ENCODE peak calls at places on chromosomes 6 and 20, in six cellular contexts. O is ascending aorta; V is CD8-positive, alpha-beta memory T cell; Z is hepatocyte; N is left ventricle myocardium inferior; G is esophagus squamous epithelium. F is an unnamed sample. For H3K4me1, the result is how much of the 10 kb centered on the place peaks cover.

GRCh38 chr20:871436-871835 is 37.9 kb downstream of the FAM110A start:
- DNase-seq in O (no peak), V (no peak), Z (no peak), N (no peak), G (no peak), F (no peak)

GRCh38 chr20:5715068-5715841 is 34.9 kb upstream of the SHLD1 start:
- DNase-seq in O (no peak), V (no peak), Z (no peak), N (no peak), G (no peak), F (no peak)

GRCh38 chr20:31496761-31497295 is 17.4 kb upstream of the HM13 start:
- DNase-seq in O (peak), V (no peak), Z (peak), N (peak), G (no peak), F (peak)

GRCh38 chr20:24960302-24960801 is 11.3 kb downstream of the CST7 start:
- DNase-seq in O (peak), V (no peak), Z (no peak), N (no peak), G (no peak), F (no peak)

GRCh38 chr6:107386904-107387303 is 72.5 kb downstream of the PDSS2 start:
- DNase-seq in O (no peak), V (no peak), Z (no peak), N (no peak), G (no peak), F (no peak)

GRCh38 chr6:77626431-77626830 is 26.4 kb upstream of the MEI4 start:
- DNase-seq in O (no peak), V (no peak), Z (no peak), N (no peak), G (no peak), F (no peak)

GRCh38 chr6:27296106-27296783 is 15.8 kb downstream of the POM121L2 start:
- DNase-seq in O (no peak), V (no peak), Z (peak), N (no peak), G (no peak), F (no peak)

GRCh38 chr20:45041464-45042337 is 59.2 kb downstream of the KCNS1 start:
- DNase-seq in O (no peak), V (no peak), Z (peak), N (no peak), G (no peak), F (no peak)

GRCh38 chr6:67358241-67358640 is 1276.8 kb upstream of the ADGRB3 start:
- DNase-seq in O (no peak), V (no peak), Z (no peak), N (no peak), G (no peak), F (no peak)

GRCh38 chr6:158219229-158219628 is 51.1 kb downstream of the GTF2H5 start:
- DNase-seq in O (no peak), V (no peak), Z (peak), N (no peak), G (no peak), F (no peak)

GRCh38 chr6:12318749-12319148 is 28.6 kb downstream of the EDN1 start:
- DNase-seq in O (no peak), V (no peak), Z (no peak), N (no peak), G (no peak), F (no peak)

GRCh38 chr6:128114164-128114563 is 213.3 kb upstream of the THEMIS start:
- DNase-seq in O (no peak), V (no peak), Z (no peak), N (no peak), G (no peak), F (no peak)

GRCh38 chr6:83198486-83199172 is 5.5 kb downstream of the RWDD2A start:
- DNase-seq in O (no peak), V (no peak), Z (no peak), N (no peak), G (no peak), F (no peak)

GRCh38 chr6:68709091-68709490 is 74.0 kb downstream of the ADGRB3 start:
- DNase-seq in O (no peak), V (no peak), Z (no peak), N (no peak), G (no peak), F (no peak)

GRCh38 chr6:68710496-68710895 is 75.4 kb downstream of the ADGRB3 start:
- DNase-seq in O (no peak), V (no peak), Z (no peak), N (no peak), G (no peak), F (no peak)

GRCh38 chr6:68711386-68712000 is 76.4 kb downstream of the ADGRB3 start:
- DNase-seq in O (no peak), V (no peak), Z (no peak), N (no peak), G (no peak), F (no peak)

GRCh38 chr6:68709882-68710281 is 74.8 kb downstream of the ADGRB3 start:
- DNase-seq in O (no peak), V (no peak), Z (no peak), N (no peak), G (no peak), F (no peak)

DNA sequence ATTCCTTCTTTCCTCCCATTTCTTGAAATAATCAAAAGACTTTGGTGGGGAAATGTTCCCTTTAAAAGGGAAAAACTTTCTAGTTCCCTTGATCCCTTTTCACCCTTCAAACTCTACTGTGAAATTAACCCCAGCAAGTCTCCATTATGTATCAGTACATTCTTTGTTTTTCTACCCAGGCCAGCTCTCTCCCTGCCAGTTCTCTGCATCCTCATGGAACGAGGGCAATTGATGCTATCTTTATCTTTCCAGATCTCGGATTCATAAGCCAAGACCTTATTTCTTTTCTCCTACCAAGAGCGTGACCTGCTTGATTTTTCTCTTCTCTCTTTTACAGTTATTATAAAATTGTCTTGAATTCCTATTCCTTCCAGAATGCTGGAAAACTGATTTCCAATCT is 75.8 kb downstream of the ADGRB3 start:
- DNase-seq in O (no peak), V (no peak), Z (no peak), N (no peak), G (no peak), F (no peak)
- H3K4me1 ChIP-seq in O (under half), V (under half), Z (under half), N (under half), G (under half), F (under half)

GRCh38 chr20:41415191-41415590 is 48.6 kb upstream of the EMILIN3 start:
- DNase-seq in O (no peak), V (no peak), Z (no peak), N (no peak), G (no peak), F (no peak)
- H3K4me1 ChIP-seq in O (under half), V (under half), Z (under half), N (under half), G (under half), F (under half)

DNA sequence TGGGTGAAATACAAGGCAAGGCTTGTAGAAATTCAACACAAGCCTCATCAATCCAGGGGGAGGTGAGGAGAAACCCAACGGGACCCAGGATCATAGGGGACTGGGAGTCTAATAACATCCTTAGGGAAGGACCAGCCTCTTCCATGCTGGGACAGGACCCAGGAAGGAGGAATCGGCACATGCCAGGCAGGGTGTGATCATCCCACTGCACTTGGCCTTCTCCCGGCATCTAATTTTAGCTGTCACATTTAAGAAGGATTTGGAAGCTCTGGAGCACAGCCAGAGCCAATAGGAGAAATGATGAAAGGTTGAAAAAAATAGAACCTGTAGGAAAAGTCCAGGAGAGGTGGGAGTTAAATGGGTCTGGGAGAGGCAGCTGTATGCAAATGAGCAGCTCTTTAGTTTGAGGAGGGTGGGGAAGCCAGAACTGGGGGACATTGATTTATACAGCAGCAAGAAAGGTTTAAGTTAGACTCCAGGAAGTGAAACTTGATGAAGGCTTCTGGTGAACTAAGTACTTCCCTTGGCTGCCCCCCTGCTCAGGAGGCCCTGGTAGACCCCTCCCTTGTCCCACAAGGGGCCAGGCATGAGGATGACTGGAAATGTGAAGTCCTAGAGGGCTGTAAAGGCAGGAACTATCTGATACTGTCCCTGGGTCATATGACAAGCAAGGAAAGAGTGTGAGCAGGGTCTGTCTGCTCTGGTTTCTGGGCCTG is 260.3 kb downstream of the LRFN2 start:
- DNase-seq in O (no peak), V (no peak), Z (no peak), N (no peak), G (no peak), F (no peak)
- H3K4me1 ChIP-seq in O (under half), V (under half), Z (under half), N (under half), G (under half), F (under half)

DNA sequence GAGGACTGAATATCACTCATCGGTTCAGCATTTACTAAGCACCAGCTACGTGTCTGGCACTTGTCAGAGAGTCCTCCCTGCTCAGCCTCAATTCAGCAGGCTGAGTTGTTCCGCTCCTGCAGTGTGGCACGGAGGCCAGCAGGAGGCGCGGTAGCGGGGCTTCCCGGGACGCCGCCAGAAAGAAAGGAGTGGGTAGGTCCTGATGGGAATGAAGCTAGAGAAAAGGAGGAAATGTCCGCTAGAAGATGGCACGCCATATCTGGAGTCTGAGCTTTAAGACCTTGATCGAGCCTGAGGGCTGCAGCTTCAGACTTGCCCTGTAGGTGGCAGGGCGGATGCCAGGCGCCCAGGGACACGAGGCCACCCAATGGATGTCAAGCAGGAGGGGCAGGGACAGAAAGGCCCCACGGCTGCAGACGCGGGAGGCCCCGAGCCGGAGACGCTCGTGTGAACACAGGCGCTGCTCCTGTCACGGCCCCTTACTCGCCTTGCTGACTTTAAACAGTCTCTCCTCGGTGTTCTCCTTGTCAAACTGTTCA is 18.7 kb downstream of the SERPINB6 start:
- DNase-seq in O (peak), V (no peak), Z (peak), N (peak), G (no peak), F (peak)
- H3K4me1 ChIP-seq in O (under half), V (under half), Z (under half), N (half or more), G (under half), F (under half)

GRCh38 chr20:62360854-62361798 is 6.0 kb downstream of the LAMA5 start:
- DNase-seq in O (peak), V (no peak), Z (peak), N (peak), G (no peak), F (no peak)

GRCh38 chr20:62358171-62358719 is 8.9 kb downstream of the LAMA5 start:
- DNase-seq in O (no peak), V (no peak), Z (peak), N (peak), G (no peak), F (no peak)

GRCh38 chr20:62358728-62359490 is 8.2 kb downstream of the LAMA5 start:
- DNase-seq in O (no peak), V (no peak), Z (peak), N (no peak), G (no peak), F (no peak)

GRCh38 chr20:62357681-62358080 is 9.4 kb downstream of the LAMA5 start:
- DNase-seq in O (no peak), V (no peak), Z (no peak), N (peak), G (no peak), F (no peak)

GRCh38 chr20:62359491-62360121 is 7.5 kb downstream of the LAMA5 start:
- DNase-seq in O (peak), V (no peak), Z (peak), N (peak), G (no peak), F (no peak)
- H3K4me1 ChIP-seq in O (half or more), V (under half), Z (half or more), N (half or more), G (half or more), F (half or more)

DNA sequence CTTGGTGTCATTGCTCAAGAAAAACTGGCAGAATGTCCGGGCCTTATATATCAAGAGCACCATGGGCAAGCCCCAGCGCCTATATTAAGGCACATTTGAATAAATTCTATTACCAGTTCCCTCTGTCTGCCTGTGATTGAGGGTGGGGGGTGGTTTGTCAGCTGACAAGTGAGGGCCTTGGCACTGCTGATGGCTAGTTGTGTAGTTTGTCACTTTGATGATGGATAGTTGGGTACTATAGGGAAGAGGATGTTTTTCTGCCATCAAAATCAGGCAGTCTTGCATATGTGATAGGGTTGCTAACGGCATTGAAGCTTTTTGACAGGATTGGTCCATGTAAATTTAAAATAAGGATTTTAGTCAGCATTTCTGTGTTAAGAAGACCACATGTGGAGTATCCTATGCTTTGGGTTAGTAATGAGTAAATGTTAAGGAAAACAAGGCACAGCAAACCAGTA is 2.5 kb downstream of the RPL10A start:
- DNase-seq in O (no peak), V (no peak), Z (no peak), N (no peak), G (no peak), F (no peak)
- H3K4me1 ChIP-seq in O (under half), V (under half), Z (under half), N (half or more), G (under half), F (under half)

GRCh38 chr6:87829622-87830121 is 127.6 kb upstream of the AKIRIN2 start:
- DNase-seq in O (no peak), V (no peak), Z (no peak), N (no peak), G (no peak), F (no peak)

GRCh38 chr6:87830834-87831374 is 128.9 kb upstream of the AKIRIN2 start:
- DNase-seq in O (no peak), V (no peak), Z (no peak), N (no peak), G (no peak), F (no peak)

GRCh38 chr6:87828044-87828443 is 126.0 kb upstream of the AKIRIN2 start:
- DNase-seq in O (no peak), V (no peak), Z (no peak), N (no peak), G (no peak), F (no peak)

GRCh38 chr6:87827291-87827690 is 125.3 kb upstream of the AKIRIN2 start:
- DNase-seq in O (no peak), V (no peak), Z (no peak), N (no peak), G (no peak), F (no peak)

DNA sequence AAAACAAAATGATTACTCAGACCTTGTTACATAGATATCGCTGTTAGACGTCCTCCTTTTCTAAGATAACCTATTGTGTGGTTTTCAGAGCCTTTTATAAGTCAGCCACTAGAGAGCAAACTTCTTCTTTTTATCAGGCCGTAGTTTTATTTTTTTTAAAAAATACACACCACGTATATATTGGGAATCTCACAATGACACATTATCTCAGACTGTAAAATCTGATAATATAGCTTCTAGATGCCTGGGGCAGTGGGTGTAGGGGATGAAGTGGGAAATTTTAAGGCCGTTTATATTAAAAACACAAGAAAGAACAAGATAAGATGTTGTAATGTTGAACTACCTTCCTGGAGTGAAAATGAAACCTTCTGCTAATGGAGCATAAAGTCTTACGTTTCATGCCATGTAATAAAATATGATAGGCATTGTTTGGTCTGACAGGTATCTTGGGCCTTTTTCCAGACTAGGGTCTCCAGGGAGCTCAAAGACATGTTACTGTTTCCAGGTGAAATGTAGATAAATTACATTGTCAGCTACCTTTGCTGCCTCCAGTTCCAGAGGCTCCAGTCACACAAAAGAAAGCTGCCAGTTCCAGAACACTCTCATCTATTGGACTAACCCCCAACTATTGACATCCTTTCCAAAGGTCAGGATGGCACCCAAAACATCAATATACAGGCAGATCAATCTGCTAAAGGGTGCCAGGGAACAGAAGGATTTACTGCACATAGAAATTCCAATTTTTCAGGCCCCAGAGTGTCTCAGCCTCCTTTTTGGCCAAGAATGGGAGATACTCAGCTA is 130.2 kb upstream of the AKIRIN2 start:
- DNase-seq in O (no peak), V (peak), Z (peak), N (no peak), G (no peak), F (no peak)
- H3K4me1 ChIP-seq in O (under half), V (under half), Z (under half), N (under half), G (under half), F (under half)

F was measured in tibial nerve.